ENCODE peak calls at places on chromosomes 3 and 15, in four cellular contexts. U, A, Y and N are unnamed samples.

GRCh38 chr15:36632196-36632595 is 52.8 kb downstream of the CDIN1 start:
- DNase-seq in Y (no peak), U (no peak), A (no peak), N (no peak)

GRCh38 chr3:18425641-18426403 is 683 bp upstream of the SATB1 start:
- DNase-seq in U (no peak), Y (no peak), A (no peak), N (peak; percentile 27)

GRCh38 chr3:105862217-105862616 is 6.6 kb downstream of the CBLB start:
- DNase-seq in Y (no peak), A (peak; percentile 69), U (no peak), N (no peak)

GRCh38 chr3:64411101-64411500 is 185.8 kb upstream of the PRICKLE2 start:
- DNase-seq in A (no peak), U (no peak), Y (no peak), N (no peak)

GRCh38 chr3:131812433-131812832 is 222.4 kb downstream of the CPNE4 start:
- DNase-seq in A (no peak), Y (no peak), U (no peak), N (no peak)

GRCh38 chr3:64651286-64651685 is 36.5 kb downstream of the ADAMTS9 start:
- DNase-seq in Y (no peak), U (no peak), A (no peak), N (no peak)

GRCh38 chr3:127688416-127689265 is 15.9 kb downstream of the ABTB1 start:
- DNase-seq in A (no peak), U (no peak), Y (no peak), N (no peak)

GRCh38 chr3:61946925-61947324 is 385.6 kb downstream of the PTPRG start:
- DNase-seq in U (no peak), Y (no peak), A (no peak), N (no peak)

GRCh38 chr3:8932507-8932906 is 30.8 kb downstream of the RAD18 start:
- DNase-seq in Y (no peak), U (no peak), A (no peak), N (no peak)

GRCh38 chr15:33125883-33126535 is 68.5 kb downstream of the FMN1 start:
- DNase-seq in U (no peak), A (no peak), Y (no peak), N (no peak)

GRCh38 chr15:77865106-77865630 is 212.3 kb downstream of the TBC1D2B start:
- DNase-seq in A (no peak), Y (no peak), U (no peak), N (no peak)

GRCh38 chr3:40079203-40079844 is 230.2 kb upstream of the EIF1B start:
- DNase-seq in Y (peak; percentile 9), A (no peak), U (no peak), N (no peak)

GRCh38 chr15:83066034-83066760 is 855 bp downstream of the BTBD1 start:
- DNase-seq in A (no peak), U (peak; percentile 58), Y (no peak), N (no peak)

GRCh38 chr15:83209333-83209732 is 1.7 kb upstream of the HDGFL3 start:
- DNase-seq in U (no peak), Y (peak; percentile 2), A (no peak), N (no peak)

GRCh38 chr15:39957481-39957880 is 23.6 kb downstream of the EIF2AK4 start:
- DNase-seq in Y (no peak), U (no peak), A (no peak), N (no peak)

GRCh38 chr3:133598405-133598804 is 24.9 kb downstream of the CDV3 start:
- DNase-seq in U (no peak), A (no peak), Y (no peak), N (no peak)

GRCh38 chr15:19984101-19984500 is 557.5 kb downstream of the GOLGA6L6 start:
- DNase-seq in Y (no peak), U (no peak), A (no peak), N (no peak)

GRCh38 chr15:29731865-29732264 is 90.4 kb downstream of the TJP1 start:
- DNase-seq in U (no peak), A (no peak), Y (no peak), N (no peak)

GRCh38 chr3:42894693-42895092 is 11.2 kb upstream of the ZNF662 start:
- DNase-seq in A (no peak), U (no peak), Y (peak; percentile 42), N (no peak)

GRCh38 chr15:101203029-101203428 is 48.8 kb downstream of the CHSY1 start:
- DNase-seq in A (no peak), Y (no peak), U (no peak), N (no peak)

GRCh38 chr3:171783626-171784025 is 26.7 kb downstream of the PLD1 start:
- DNase-seq in U (no peak), A (no peak), Y (no peak), N (no peak)

GRCh38 chr3:171784937-171785336 is 25.3 kb downstream of the PLD1 start:
- DNase-seq in Y (no peak), U (no peak), A (no peak), N (no peak)

GRCh38 chr3:171783086-171783485 is 27.2 kb downstream of the PLD1 start:
- DNase-seq in Y (no peak), A (no peak), U (no peak), N (no peak)

GRCh38 chr3:171784387-171784786 is 25.9 kb downstream of the PLD1 start:
- DNase-seq in Y (peak; percentile 49), U (no peak), A (no peak), N (no peak)

DNA sequence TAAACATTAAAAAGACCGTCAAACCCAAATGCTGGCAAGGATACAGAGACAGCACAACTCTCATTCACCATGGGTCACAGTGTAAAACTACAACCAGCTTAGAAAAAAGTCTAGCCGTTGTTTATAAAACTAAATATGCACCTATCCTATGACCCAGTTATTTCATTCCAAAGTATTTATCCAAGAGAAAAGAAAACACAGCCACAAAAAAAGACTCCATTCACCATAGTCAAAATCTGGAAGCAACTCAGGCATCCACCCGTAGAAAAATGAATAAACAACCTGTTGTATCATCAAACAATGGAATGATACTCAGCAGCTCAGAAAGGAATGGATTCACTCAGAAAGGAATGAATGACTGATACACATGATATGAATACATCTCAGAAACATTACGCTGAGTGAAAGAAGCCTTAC is 28.6 kb downstream of the PLD1 start:
- DNase-seq in U (no peak), A (no peak), Y (peak; percentile 21), N (no peak)
- TF ChIP-seq BHLHE40 in U (no peak), A (no peak), Y (no peak), N (no peak)

GRCh38 chr3:99551520-99551919 is 86.9 kb upstream of the COL8A1 start:
- DNase-seq in A (no peak), Y (peak; percentile 15), U (no peak), N (no peak)
- TF ChIP-seq TARDBP in A (no peak), Y (no peak), U (no peak), N (no peak)

GRCh38 chr15:32029409-32029861 is 880 bp upstream of the CHRNA7 start:
- DNase-seq in U (no peak), A (no peak), Y (no peak), N (peak; percentile 48)
- TF ChIP-seq FOXM1 in U (no peak), A (no peak), Y (no peak), N (no peak)

GRCh38 chr15:42679285-42680141 is 57.4 kb downstream of the CDAN1 start:
- DNase-seq in U (no peak), A (no peak), Y (no peak), N (no peak)
- TF ChIP-seq BHLHE40 in U (no peak), A (no peak), Y (no peak), N (no peak)

GRCh38 chr15:81642451-81642990 is 268.5 kb upstream of the TMC3 start:
- DNase-seq in A (no peak), U (no peak), Y (no peak), N (no peak)
- TF ChIP-seq TARDBP in A (no peak), U (no peak), Y (no peak), N (no peak)

GRCh38 chr3:57934373-57934772 is 73.8 kb upstream of the FLNB start:
- DNase-seq in A (no peak), Y (no peak), U (no peak), N (no peak)

GRCh38 chr3:57939776-57940175 is 68.4 kb upstream of the FLNB start:
- DNase-seq in Y (no peak), U (no peak), A (no peak), N (no peak)

GRCh38 chr3:57935539-57935938 is 72.7 kb upstream of the FLNB start:
- DNase-seq in U (no peak), Y (no peak), A (no peak), N (no peak)

GRCh38 chr3:57933589-57933988 is 74.6 kb upstream of the FLNB start:
- DNase-seq in U (no peak), A (no peak), Y (no peak), N (no peak)

GRCh38 chr3:57937092-57937491 is 71.1 kb upstream of the FLNB start:
- DNase-seq in A (no peak), U (no peak), Y (no peak), N (no peak)
- TF ChIP-seq FOXM1 in A (no peak), U (no peak), Y (no peak), N (no peak)

GRCh38 chr15:27853624-27854455 is 245.3 kb downstream of the OCA2 start:
- DNase-seq in U (no peak), A (no peak), Y (no peak), N (no peak)

GRCh38 chr15:27850050-27850449 is 249.1 kb downstream of the OCA2 start:
- DNase-seq in Y (no peak), A (no peak), U (no peak), N (no peak)

GRCh38 chr15:27854601-27855000 is 244.5 kb downstream of the OCA2 start:
- DNase-seq in A (no peak), Y (no peak), U (no peak), N (no peak)

GRCh38 chr15:27850961-27851636 is 248.0 kb downstream of the OCA2 start:
- DNase-seq in U (no peak), A (no peak), Y (no peak), N (no peak)

DNA sequence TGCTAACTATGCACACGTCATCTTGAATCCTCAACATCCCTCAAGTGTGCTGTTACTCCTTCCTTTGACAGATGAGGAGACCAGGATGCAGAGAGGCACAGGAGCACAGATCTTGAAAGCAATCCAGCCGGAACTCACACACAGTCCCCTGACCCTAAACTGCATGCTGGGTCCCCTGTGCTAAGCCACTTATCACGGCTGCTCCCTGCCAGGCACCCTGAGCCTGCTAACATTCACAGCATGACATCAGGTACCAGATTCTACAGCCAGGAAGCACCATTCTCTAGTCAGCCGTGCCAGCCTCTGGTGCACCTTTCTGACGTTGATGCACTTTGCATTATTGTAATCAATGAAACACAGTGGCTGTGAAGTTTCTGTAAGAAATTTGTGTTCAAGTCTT is 247.3 kb downstream of the OCA2 start:
- DNase-seq in U (no peak), A (no peak), Y (no peak), N (no peak)
- TF ChIP-seq BHLHE40 in U (no peak), A (no peak), Y (no peak), N (no peak)

GRCh38 chr15:50059203-50059772 is 59.7 kb downstream of the ATP8B4 start:
- DNase-seq in Y (no peak), U (no peak), A (no peak), N (no peak)
- TF ChIP-seq TARDBP in Y (no peak), U (no peak), A (no peak), N (no peak)

GRCh38 chr3:180040966-180041365 is 4.2 kb upstream of the PEX5L start:
- DNase-seq in A (no peak), U (no peak), Y (no peak), N (no peak)

GRCh38 chr3:180036678-180037455 is at the start of gene PEX5L:
- DNase-seq in U (no peak), Y (peak; percentile 2), A (no peak), N (peak; percentile 62)

GRCh38 chr3:180036092-180036677 is 552 bp downstream of the PEX5L start:
- DNase-seq in Y (no peak), U (no peak), A (no peak), N (no peak)
- TF ChIP-seq FOXM1 in Y (no peak), U (no peak), A (no peak), N (no peak)